ENCODE peak calls at places on chromosomes 16 and 17, in seven cellular contexts. H is ovary; A is cardiac muscle cell; G is lower lobe of right lung; L is naive thymus-derived CD4-positive, alpha-beta T cell; Y is brain microvascular endothelial cell; W is WERI-Rb-1. X is an unnamed sample.

GRCh38 chr17:4332296-4332970 is 34.0 kb downstream of the UBE2G1 start:
- DNase-seq in G (no peak), L (no peak), A (no peak), W (no peak), Y (peak; percentile 11), H (no peak), X (no peak)

GRCh38 chr16:4900036-4900435 is 36.9 kb downstream of the PPL start:
- DNase-seq in H (no peak), A (no peak), G (no peak), L (no peak), Y (no peak), W (no peak), X (no peak)

GRCh38 chr17:2954898-2955445 is 108.4 kb downstream of the OR1D5 start:
- DNase-seq in A (no peak), W (no peak), G (no peak), Y (peak; percentile 97), L (no peak), H (no peak), X (peak; percentile 98)

GRCh38 chr16:85145188-85145587 is 32.9 kb upstream of the CIBAR2 start:
- DNase-seq in W (no peak), L (no peak), H (no peak), G (no peak), Y (no peak), A (no peak), X (no peak)

GRCh38 chr17:2282297-2282873 is 21.2 kb downstream of the SMG6 start:
- DNase-seq in L (no peak), Y (peak; percentile 48), A (peak; percentile 61), G (no peak), W (no peak), H (no peak), X (no peak)

GRCh38 chr16:30078744-30079143 is 3.0 kb downstream of the PPP4C start:
- DNase-seq in W (no peak), L (no peak), Y (no peak), H (no peak), G (no peak), A (no peak), X (no peak)

GRCh38 chr17:75703191-75703590 is 18.1 kb upstream of the ITGB4 start:
- DNase-seq in W (no peak), G (no peak), A (no peak), L (no peak), Y (no peak), H (no peak), X (no peak)

GRCh38 chr17:17886747-17887146 is 50.0 kb upstream of the SREBF1 start:
- DNase-seq in H (no peak), W (no peak), Y (no peak), A (no peak), G (no peak), L (no peak), X (no peak)

GRCh38 chr17:4980644-4981216 is 6.7 kb downstream of the CAMTA2 start:
- DNase-seq in W (peak; percentile 58), L (no peak), G (no peak), A (peak; percentile 87), H (no peak), Y (peak; percentile 31), X (no peak)

GRCh38 chr16:85296859-85297698 is 184.8 kb upstream of the CIBAR2 start:
- DNase-seq in W (peak; percentile 40), A (peak; percentile 48), L (peak; percentile 44), H (no peak), Y (no peak), G (peak; percentile 65), X (no peak)

GRCh38 chr17:37239690-37240344 is 136.0 kb upstream of the C17orf78 start:
- DNase-seq in L (no peak), W (no peak), H (no peak), A (no peak), G (no peak), Y (peak; percentile 14), X (no peak)

GRCh38 chr16:58744497-58744896 is 10.4 kb upstream of the GOT2 start:
- DNase-seq in W (no peak), G (no peak), H (no peak), A (no peak), L (no peak), Y (no peak), X (no peak)

GRCh38 chr16:53668869-53669268 is 34.8 kb downstream of the RPGRIP1L start:
- DNase-seq in W (no peak), Y (no peak), A (no peak), G (no peak), H (no peak), L (no peak), X (no peak)

GRCh38 chr17:73391331-73392265 is 79.8 kb upstream of the CDC42EP4 start:
- DNase-seq in W (no peak), L (no peak), H (no peak), G (peak; percentile 29), A (no peak), Y (no peak), X (no peak)

GRCh38 chr17:57894848-57895247 is 45.0 kb upstream of the MRPS23 start:
- DNase-seq in A (no peak), H (no peak), W (no peak), L (no peak), G (no peak), Y (no peak), X (no peak)
- H3K27me3 ChIP-seq in A (no peaks in the 10 kb centered on the region), H (no peaks in the 10 kb centered on the region), W (no peaks in the 10 kb centered on the region), L (no peaks in the 10 kb centered on the region), G (no peaks in the 10 kb centered on the region), Y (no peaks in the 10 kb centered on the region), X (no peaks in the 10 kb centered on the region)

DNA sequence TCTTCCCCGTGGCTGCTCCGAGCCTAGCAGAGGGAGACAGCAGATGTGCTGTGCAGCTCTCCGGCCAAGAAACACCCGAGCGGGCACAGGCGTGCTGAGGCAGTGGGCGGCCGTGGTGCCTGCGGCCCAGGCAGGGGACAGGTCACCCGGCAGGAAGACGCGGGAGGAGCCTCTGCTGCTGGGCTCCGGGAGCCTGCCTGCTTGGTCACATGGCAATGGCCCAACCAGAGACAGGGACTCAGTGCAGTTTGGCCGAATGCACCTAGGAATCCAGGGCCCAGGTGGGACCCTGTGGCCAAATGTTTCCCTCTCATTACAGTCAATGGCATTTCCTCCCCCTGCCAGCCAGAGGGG is 118.1 kb downstream of the C16orf78 start:
- DNase-seq in A (peak; percentile 12), Y (no peak), L (no peak), H (peak; percentile 57), G (peak; percentile 42), W (peak; percentile 69), X (no peak)
- H3K4me3 ChIP-seq in A (no peak overlapping the region), Y (peak overlapping the region; percentile 32), L (no peak overlapping the region), H (peak overlapping the region; percentile 37), G (peak overlapping the region; percentile 34), W (peak overlapping the region; percentile 37), X (no peak overlapping the region)

GRCh38 chr16:27538508-27538907 is 11.2 kb downstream of the GTF3C1 start:
- DNase-seq in H (no peak), L (no peak), Y (no peak), A (no peak), W (no peak), G (no peak), X (no peak)
- H3K36me3 ChIP-seq in H (no peaks in the 10 kb centered on the region), L (peaks cover 92% of the 10 kb centered on the region), Y (peaks cover 80% of the 10 kb centered on the region), A (peaks cover 78% of the 10 kb centered on the region), W (peaks cover 92% of the 10 kb centered on the region), G (peaks cover 98% of the 10 kb centered on the region), X (peaks cover 8% of the 10 kb centered on the region)

GRCh38 chr17:74646231-74646630 is 22.7 kb upstream of the CD300E start:
- DNase-seq in H (no peak), Y (peak; percentile 2), W (no peak), A (no peak), L (no peak), G (no peak), X (no peak)

GRCh38 chr17:74654742-74655141 is 31.2 kb upstream of the CD300E start:
- DNase-seq in Y (no peak), L (no peak), A (no peak), H (no peak), W (no peak), G (no peak), X (no peak)

GRCh38 chr17:74647871-74648672 is 24.5 kb upstream of the CD300E start:
- DNase-seq in G (no peak), H (no peak), L (no peak), W (no peak), A (peak; percentile 55), Y (no peak), X (no peak)

GRCh38 chr17:74652020-74652419 is 28.5 kb upstream of the CD300E start:
- DNase-seq in W (no peak), H (no peak), L (no peak), Y (no peak), A (no peak), G (no peak), X (no peak)

GRCh38 chr17:74649909-74650308 is 26.4 kb upstream of the CD300E start:
- DNase-seq in W (no peak), H (no peak), Y (no peak), A (no peak), G (no peak), L (no peak), X (no peak)
- H3K27me3 ChIP-seq in W (no peaks in the 10 kb centered on the region), H (no peaks in the 10 kb centered on the region), Y (no peaks in the 10 kb centered on the region), A (peaks cover 9% of the 10 kb centered on the region), G (peaks cover 42% of the 10 kb centered on the region), L (no peaks in the 10 kb centered on the region), X (no peaks in the 10 kb centered on the region)